ENCODE peak calls at places on chromosomes 16 and 17, in four cellular contexts. Y, P, Z and K are unnamed samples.

GRCh38 chr17:65558683-65559311 is 2.7 kb downstream of the AXIN2 start:
- DNase-seq in Z (no peak), Y (no peak), P (no peak), K (no peak)

GRCh38 chr17:1031711-1032110 is 34.8 kb downstream of the TIMM22 start:
- DNase-seq in P (no peak), Z (peak), Y (no peak), K (no peak)

GRCh38 chr16:88743693-88744519 is 37.6 kb downstream of the CTU2 start:
- DNase-seq in Y (no peak), P (peak), Z (peak), K (no peak)

GRCh38 chr16:19718624-19718965 is 524 bp downstream of the IQCK start:
- DNase-seq in P (no peak), Z (no peak), Y (no peak), K (no peak)

GRCh38 chr17:39624313-39624712 is 2.4 kb upstream of the PPP1R1B start:
- DNase-seq in Z (no peak), Y (no peak), P (no peak), K (no peak)

GRCh38 chr17:70622382-70623260 is 453.3 kb downstream of the KCNJ2 start:
- DNase-seq in Z (peak), Y (no peak), P (peak), K (no peak)

GRCh38 chr16:79897444-79898146 is 297.1 kb upstream of the MAF start:
- DNase-seq in Z (no peak), Y (no peak), P (no peak), K (no peak)

GRCh38 chr17:38352245-38353083 is 820 bp downstream of the SOCS7 start:
- DNase-seq in Z (peak), P (peak), Y (no peak), K (no peak)

GRCh38 chr17:16952401-16952800 is 19.5 kb downstream of the TNFRSF13B start:
- DNase-seq in Y (no peak), Z (no peak), P (no peak), K (no peak)

GRCh38 chr17:42438600-42439567 is 15.8 kb upstream of the CAVIN1 start:
- DNase-seq in Z (peak), Y (no peak), P (no peak), K (no peak)

GRCh38 chr16:27920391-27920891 is 143.1 kb downstream of the GSG1L start:
- DNase-seq in P (peak), Z (peak), Y (no peak), K (no peak)

GRCh38 chr17:38602862-38603785 is 2.6 kb downstream of the SRCIN1 start:
- DNase-seq in Y (no peak), Z (no peak), P (no peak), K (no peak)

GRCh38 chr17:263773-264172 is 82.3 kb upstream of the DOC2B start:
- DNase-seq in Y (no peak), P (no peak), Z (no peak), K (no peak)

GRCh38 chr16:6682142-6682811 is 650.4 kb upstream of the RBFOX1 start:
- DNase-seq in P (no peak), Z (peak), Y (no peak), K (no peak)

GRCh38 chr17:79422236-79422635 is 188.6 kb downstream of the RBFOX3 start:
- DNase-seq in Z (no peak), P (no peak), Y (no peak), K (no peak)

GRCh38 chr17:81340606-81341346 is 45.7 kb upstream of the SLC38A10 start:
- DNase-seq in P (no peak), Y (no peak), Z (no peak), K (no peak)